ENCODE peak calls at places on chromosomes 11 and 22, in nine cellular contexts. V, F, S, K, D, C, W, I and N are unnamed samples.

GRCh38 chr11:76282786-76283185 is 76.5 kb upstream of the WNT11 start:
- DNase-seq in D (no peak), C (no peak), V (no peak), K (no peak), W (no peak), I (no peak), S (no peak), F (no peak), N (no peak)

GRCh38 chr11:10307022-10307410 is 2.1 kb downstream of the ADM start:
- DNase-seq in S (no peak), F (no peak), D (no peak), W (no peak), I (no peak), V (peak), K (no peak), C (no peak), N (no peak)

GRCh38 chr22:29883045-29883830 is at the start of gene MTMR3:
- DNase-seq in I (peak), W (peak), V (peak), S (peak), F (peak), C (peak), K (peak), D (peak), N (peak)

GRCh38 chr11:32056445-32056844 is 34.4 kb upstream of the RCN1 start:
- DNase-seq in S (no peak), V (peak), D (no peak), C (no peak), I (no peak), F (peak), W (no peak), K (peak), N (no peak)

GRCh38 chr11:17314232-17314547 is 37.4 kb upstream of the NCR3LG1 start:
- DNase-seq in C (no peak), K (peak), S (no peak), D (no peak), V (peak), F (peak), I (no peak), W (no peak), N (no peak)

GRCh38 chr11:47518212-47518959 is 34.5 kb downstream of the CELF1 start:
- DNase-seq in F (no peak), K (no peak), D (no peak), V (no peak), W (no peak), S (no peak), C (no peak), I (no peak), N (no peak)

GRCh38 chr11:69080361-69080973 is 31.7 kb downstream of the TPCN2 start:
- DNase-seq in D (no peak), V (peak), K (no peak), W (no peak), I (peak), F (peak), C (no peak), S (no peak), N (no peak)

GRCh38 chr22:25095869-25096268 is 103.8 kb upstream of the CRYBB3 start:
- DNase-seq in S (peak), W (no peak), F (no peak), I (no peak), D (no peak), K (no peak), V (no peak), C (no peak), N (no peak)

GRCh38 chr11:118156531-118157185 is 4.0 kb upstream of the SCN4B start:
- DNase-seq in C (no peak), K (no peak), D (no peak), S (no peak), V (no peak), I (no peak), F (no peak), W (no peak), N (no peak)

GRCh38 chr11:61054927-61055562 is 47.2 kb upstream of the CD5 start:
- DNase-seq in C (no peak), I (no peak), S (no peak), D (no peak), V (no peak), W (no peak), K (no peak), F (no peak), N (no peak)

GRCh38 chr22:50551160-50551752 is 5.6 kb downstream of the KLHDC7B start:
- DNase-seq in K (no peak), C (no peak), D (no peak), S (no peak), F (no peak), V (no peak), I (no peak), W (no peak), N (no peak)

GRCh38 chr11:115453158-115453557 is 51.1 kb downstream of the CADM1 start:
- DNase-seq in C (no peak), S (no peak), W (no peak), F (no peak), D (no peak), V (no peak), I (no peak), K (no peak), N (no peak)

GRCh38 chr11:45859661-45860140 is 12.4 kb downstream of the CRY2 start:
- DNase-seq in I (no peak), F (peak), K (peak), C (peak), W (peak), S (peak), D (peak), V (peak), N (no peak)

GRCh38 chr11:11293798-11294611 is 59.0 kb downstream of the CSNK2A3 start:
- DNase-seq in K (no peak), C (no peak), I (no peak), F (no peak), W (no peak), D (peak), V (no peak), S (no peak), N (no peak)

GRCh38 chr11:97860237-97860636 is 1160.5 kb upstream of the CNTN5 start:
- DNase-seq in W (no peak), F (peak), I (no peak), S (no peak), D (no peak), K (no peak), C (no peak), V (no peak), N (no peak)

GRCh38 chr22:49687786-49688515 is 139.7 kb downstream of the BRD1 start:
- DNase-seq in C (peak), F (no peak), W (no peak), S (no peak), K (no peak), I (no peak), D (no peak), V (no peak), N (no peak)

GRCh38 chr11:69455969-69456368 is 25.5 kb upstream of the LINC01488 start:
- DNase-seq in C (no peak), V (no peak), W (no peak), S (no peak), D (no peak), I (no peak), K (no peak), F (no peak), N (no peak)

GRCh38 chr11:23021287-23021863 is 161.1 kb upstream of the CCDC179 start:
- DNase-seq in D (peak), I (no peak), F (peak), S (no peak), V (peak), K (peak), C (peak), W (no peak), N (no peak)

GRCh38 chr11:121894581-121894980 is 221.4 kb downstream of the BLID start:
- DNase-seq in V (peak), F (no peak), D (no peak), I (no peak), W (no peak), C (no peak), S (no peak), K (peak), N (no peak)

GRCh38 chr11:62889484-62890437 is 9.1 kb downstream of the SLC3A2 start:
- DNase-seq in K (no peak), I (no peak), S (no peak), F (peak), W (no peak), V (peak), C (no peak), D (peak), N (no peak)